ENCODE peak calls at places on chromosomes 16 and 17, in five cellular contexts. E is AG10803, C is lower leg skin, N is LoVo, B is AG09309. T is an unnamed sample.

GRCh38 chr17:4944554-4945175 is 3.7 kb downstream of the PFN1 start:
- DNase-seq in E (no peak), C (no peak), N (no peak), B (no peak), T (no peak)

GRCh38 chr16:85417156-85417860 is 195.8 kb upstream of the GSE1 start:
- DNase-seq in B (no peak), E (no peak), N (no peak), C (no peak), T (peak; percentile 30)

GRCh38 chr16:68375801-68376536 is 65.2 kb downstream of the PRMT7 start:
- DNase-seq in N (no peak), E (no peak), C (no peak), B (no peak), T (no peak)

GRCh38 chr17:44828919-44829557 is 1.0 kb downstream of the GJC1 start:
- DNase-seq in B (no peak), C (no peak), E (peak; percentile 25), N (no peak), T (no peak)

GRCh38 chr17:60247836-60248461 is 98.2 kb downstream of the CA4 start:
- DNase-seq in B (no peak), E (no peak), N (no peak), C (no peak), T (no peak)

GRCh38 chr17:59561042-59561441 is 4.4 kb upstream of the DHX40 start:
- DNase-seq in N (no peak), B (no peak), C (no peak), E (peak; percentile 8), T (no peak)

GRCh38 chr17:57874434-57875108 is 24.7 kb upstream of the MRPS23 start:
- DNase-seq in C (no peak), E (peak; percentile 94), N (no peak), B (peak; percentile 75), T (no peak)

GRCh38 chr16:50667497-50668367 is 13.4 kb downstream of the SNX20 start:
- DNase-seq in C (no peak), E (no peak), N (no peak), B (no peak), T (no peak)

GRCh38 chr17:42814633-42815399 is 9.3 kb downstream of the BECN1 start:
- DNase-seq in N (no peak), B (peak; percentile 46), C (no peak), E (peak; percentile 95), T (no peak)

GRCh38 chr16:84572096-84572495 is 45.8 kb downstream of the COTL1 start:
- DNase-seq in C (no peak), B (no peak), N (no peak), E (no peak), T (no peak)

GRCh38 chr17:27065588-27065987 is 228.3 kb upstream of the WSB1 start:
- DNase-seq in C (no peak), B (no peak), E (no peak), N (no peak), T (no peak)

GRCh38 chr16:75087040-75087979 is 29.3 kb downstream of the LDHD start:
- DNase-seq in B (no peak), E (peak; percentile 84), C (no peak), N (no peak), T (no peak)

GRCh38 chr17:42153919-42154491 is 784 bp downstream of the RAB5C start:
- DNase-seq in C (no peak), N (peak; percentile 13), E (peak; percentile 43), B (no peak), T (peak; percentile 62)

GRCh38 chr17:17491546-17491988 is 4.6 kb downstream of the RASD1 start:
- DNase-seq in E (no peak), C (no peak), N (no peak), B (no peak), T (no peak)